ENCODE peak calls at places on chromosomes 16 and 17, in ten cellular contexts. One of them, this sample, is unnamed.

GRCh38 chr16:69916445-69916844 is 34.7 kb upstream of the CLEC18A start:
- DNase-seq in ascending aorta: no peak
- DNase-seq in DMS153: no peak
- DNase-seq in aorta: no peak
- DNase-seq in Calu3: no peak
- DNase-seq in NCI-H2029: no peak
- DNase-seq in osteocyte: no peak
- DNase-seq in naive thymus-derived CD8-positive, alpha-beta T cell: no peak
- DNase-seq in left cardiac atrium: no peak
- DNase-seq in NCI-H1092: no peak
- DNase-seq in this sample: no peak

GRCh38 chr17:55926276-55926995 is 175.6 kb downstream of the PCTP start:
- DNase-seq in ascending aorta: no peak
- DNase-seq in DMS153: no peak
- DNase-seq in aorta: no peak
- DNase-seq in Calu3: no peak
- DNase-seq in NCI-H2029: no peak
- DNase-seq in osteocyte: no peak
- DNase-seq in naive thymus-derived CD8-positive, alpha-beta T cell: no peak
- DNase-seq in left cardiac atrium: no peak
- DNase-seq in NCI-H1092: no peak
- DNase-seq in this sample: no peak

GRCh38 chr17:29847118-29847517 is 82.9 kb downstream of the SSH2 start:
- DNase-seq in ascending aorta: no peak
- DNase-seq in DMS153: no peak
- DNase-seq in aorta: no peak
- DNase-seq in Calu3: no peak
- DNase-seq in NCI-H2029: no peak
- DNase-seq in osteocyte: no peak
- DNase-seq in naive thymus-derived CD8-positive, alpha-beta T cell: no peak
- DNase-seq in left cardiac atrium: no peak
- DNase-seq in NCI-H1092: no peak
- DNase-seq in this sample: no peak

GRCh38 chr17:6753565-6753964 is 2.3 kb upstream of the XAF1 start:
- DNase-seq in ascending aorta: no peak
- DNase-seq in DMS153: no peak
- DNase-seq in aorta: no peak
- DNase-seq in Calu3: no peak
- DNase-seq in NCI-H2029: no peak
- DNase-seq in osteocyte: no peak
- DNase-seq in naive thymus-derived CD8-positive, alpha-beta T cell: no peak
- DNase-seq in left cardiac atrium: no peak
- DNase-seq in NCI-H1092: no peak
- DNase-seq in this sample: no peak

GRCh38 chr17:32158870-32159585 is 16.7 kb downstream of the RHOT1 start:
- DNase-seq in ascending aorta: no peak
- DNase-seq in DMS153: no peak
- DNase-seq in aorta: no peak
- DNase-seq in Calu3: no peak
- DNase-seq in NCI-H2029: no peak
- DNase-seq in osteocyte: no peak
- DNase-seq in naive thymus-derived CD8-positive, alpha-beta T cell: no peak
- DNase-seq in left cardiac atrium: no peak
- DNase-seq in NCI-H1092: no peak
- DNase-seq in this sample: no peak

GRCh38 chr16:4618645-4619418 is 4.1 kb upstream of the UBALD1 start:
- DNase-seq in ascending aorta: no peak
- DNase-seq in DMS153: peak
- DNase-seq in aorta: no peak
- DNase-seq in Calu3: no peak
- DNase-seq in NCI-H2029: no peak
- DNase-seq in osteocyte: no peak
- DNase-seq in naive thymus-derived CD8-positive, alpha-beta T cell: no peak
- DNase-seq in left cardiac atrium: no peak
- DNase-seq in NCI-H1092: no peak
- DNase-seq in this sample: no peak

GRCh38 chr17:7561589-7562207 is at the start of gene SENP3:
- DNase-seq in ascending aorta: peak
- DNase-seq in DMS153: peak
- DNase-seq in aorta: peak
- DNase-seq in Calu3: peak
- DNase-seq in NCI-H2029: peak
- DNase-seq in osteocyte: peak
- DNase-seq in naive thymus-derived CD8-positive, alpha-beta T cell: peak
- DNase-seq in left cardiac atrium: peak
- DNase-seq in NCI-H1092: peak
- DNase-seq in this sample: peak

GRCh38 chr16:82093901-82094300 is 58.8 kb downstream of the HSD17B2 start:
- DNase-seq in ascending aorta: no peak
- DNase-seq in DMS153: no peak
- DNase-seq in aorta: no peak
- DNase-seq in Calu3: no peak
- DNase-seq in NCI-H2029: no peak
- DNase-seq in osteocyte: no peak
- DNase-seq in naive thymus-derived CD8-positive, alpha-beta T cell: no peak
- DNase-seq in left cardiac atrium: no peak
- DNase-seq in NCI-H1092: no peak
- DNase-seq in this sample: no peak

GRCh38 chr16:55045329-55046145 is 114.9 kb downstream of the IRX5 start:
- DNase-seq in ascending aorta: no peak
- DNase-seq in DMS153: no peak
- DNase-seq in aorta: no peak
- DNase-seq in Calu3: no peak
- DNase-seq in NCI-H2029: no peak
- DNase-seq in osteocyte: no peak
- DNase-seq in naive thymus-derived CD8-positive, alpha-beta T cell: no peak
- DNase-seq in left cardiac atrium: no peak
- DNase-seq in NCI-H1092: no peak
- DNase-seq in this sample: no peak

GRCh38 chr17:81930142-81931125 is 2.9 kb upstream of the MAFG start:
- DNase-seq in ascending aorta: no peak
- DNase-seq in DMS153: no peak
- DNase-seq in aorta: peak
- DNase-seq in Calu3: peak
- DNase-seq in NCI-H2029: no peak
- DNase-seq in osteocyte: no peak
- DNase-seq in naive thymus-derived CD8-positive, alpha-beta T cell: no peak
- DNase-seq in left cardiac atrium: no peak
- DNase-seq in NCI-H1092: no peak
- DNase-seq in this sample: no peak

GRCh38 chr16:81748476-81749198 is 30.5 kb upstream of the PLCG2 start:
- DNase-seq in ascending aorta: no peak
- DNase-seq in DMS153: no peak
- DNase-seq in aorta: no peak
- DNase-seq in Calu3: no peak
- DNase-seq in NCI-H2029: no peak
- DNase-seq in osteocyte: no peak
- DNase-seq in naive thymus-derived CD8-positive, alpha-beta T cell: no peak
- DNase-seq in left cardiac atrium: no peak
- DNase-seq in NCI-H1092: no peak
- DNase-seq in this sample: no peak

GRCh38 chr17:79633154-79633553 is 22.3 kb upstream of the RBFOX3 start:
- DNase-seq in ascending aorta: no peak
- DNase-seq in DMS153: no peak
- DNase-seq in aorta: peak
- DNase-seq in Calu3: no peak
- DNase-seq in NCI-H2029: no peak
- DNase-seq in osteocyte: peak
- DNase-seq in naive thymus-derived CD8-positive, alpha-beta T cell: no peak
- DNase-seq in left cardiac atrium: peak
- DNase-seq in NCI-H1092: no peak
- DNase-seq in this sample: no peak

GRCh38 chr16:17271687-17272086 is 199.1 kb downstream of the XYLT1 start:
- DNase-seq in ascending aorta: no peak
- DNase-seq in DMS153: no peak
- DNase-seq in aorta: peak
- DNase-seq in Calu3: peak
- DNase-seq in NCI-H2029: peak
- DNase-seq in osteocyte: no peak
- DNase-seq in naive thymus-derived CD8-positive, alpha-beta T cell: no peak
- DNase-seq in left cardiac atrium: peak
- DNase-seq in NCI-H1092: peak
- DNase-seq in this sample: no peak

GRCh38 chr17:50093246-50093645 is 1.9 kb upstream of the PDK2 start:
- DNase-seq in ascending aorta: no peak
- DNase-seq in DMS153: no peak
- DNase-seq in aorta: no peak
- DNase-seq in Calu3: no peak
- DNase-seq in NCI-H2029: no peak
- DNase-seq in osteocyte: no peak
- DNase-seq in naive thymus-derived CD8-positive, alpha-beta T cell: no peak
- DNase-seq in left cardiac atrium: no peak
- DNase-seq in NCI-H1092: no peak
- DNase-seq in this sample: no peak

GRCh38 chr17:80237386-80237785 is 17.2 kb downstream of the SLC26A11 start:
- DNase-seq in ascending aorta: no peak
- DNase-seq in DMS153: no peak
- DNase-seq in aorta: no peak
- DNase-seq in Calu3: no peak
- DNase-seq in NCI-H2029: no peak
- DNase-seq in osteocyte: no peak
- DNase-seq in naive thymus-derived CD8-positive, alpha-beta T cell: no peak
- DNase-seq in left cardiac atrium: no peak
- DNase-seq in NCI-H1092: no peak
- DNase-seq in this sample: no peak

GRCh38 chr17:1022278-1023024 is 25.5 kb downstream of the TIMM22 start:
- DNase-seq in ascending aorta: peak
- DNase-seq in DMS153: no peak
- DNase-seq in aorta: peak
- DNase-seq in Calu3: no peak
- DNase-seq in NCI-H2029: no peak
- DNase-seq in osteocyte: no peak
- DNase-seq in naive thymus-derived CD8-positive, alpha-beta T cell: no peak
- DNase-seq in left cardiac atrium: peak
- DNase-seq in NCI-H1092: no peak
- DNase-seq in this sample: no peak

GRCh38 chr17:60586288-60586974 is 13.6 kb upstream of the PPM1D start:
- DNase-seq in ascending aorta: no peak
- DNase-seq in DMS153: no peak
- DNase-seq in aorta: no peak
- DNase-seq in Calu3: no peak
- DNase-seq in NCI-H2029: peak
- DNase-seq in osteocyte: no peak
- DNase-seq in naive thymus-derived CD8-positive, alpha-beta T cell: no peak
- DNase-seq in left cardiac atrium: no peak
- DNase-seq in NCI-H1092: no peak
- DNase-seq in this sample: no peak

GRCh38 chr16:84598391-84598750 is 19.5 kb downstream of the COTL1 start:
- DNase-seq in ascending aorta: no peak
- DNase-seq in DMS153: no peak
- DNase-seq in aorta: no peak
- DNase-seq in Calu3: no peak
- DNase-seq in NCI-H2029: no peak
- DNase-seq in osteocyte: no peak
- DNase-seq in naive thymus-derived CD8-positive, alpha-beta T cell: no peak
- DNase-seq in left cardiac atrium: no peak
- DNase-seq in NCI-H1092: no peak
- DNase-seq in this sample: no peak

GRCh38 chr17:7218774-7219173 is 862 bp downstream of the DLG4 start:
- DNase-seq in ascending aorta: no peak
- DNase-seq in DMS153: no peak
- DNase-seq in aorta: no peak
- DNase-seq in Calu3: no peak
- DNase-seq in NCI-H2029: no peak
- DNase-seq in osteocyte: no peak
- DNase-seq in naive thymus-derived CD8-positive, alpha-beta T cell: no peak
- DNase-seq in left cardiac atrium: peak
- DNase-seq in NCI-H1092: no peak
- DNase-seq in this sample: no peak

GRCh38 chr16:14378131-14378551 is 251.9 kb downstream of the PARN start:
- DNase-seq in ascending aorta: no peak
- DNase-seq in DMS153: peak
- DNase-seq in aorta: no peak
- DNase-seq in Calu3: peak
- DNase-seq in NCI-H2029: peak
- DNase-seq in osteocyte: no peak
- DNase-seq in naive thymus-derived CD8-positive, alpha-beta T cell: no peak
- DNase-seq in left cardiac atrium: no peak
- DNase-seq in NCI-H1092: no peak
- DNase-seq in this sample: peak